ENCODE peak calls at places on chromosomes 6 and 20, in five cellular contexts. A is CD4-positive, alpha-beta memory T cell; E is Right ventricle myocardium superior; D is progenitor cell of endocrine pancreas; B is activated CD4-positive, alpha-beta T cell treated with anti-CD3 and anti-CD28 coated beads, Interleukin-2, amount 50 U/mL, for 48 hours. X is an unnamed sample.

GRCh38 chr20:41249371-41249770 is 68.2 kb downstream of the ZHX3 start:
- DNase-seq in A (no peak), E (peak; percentile 84), D (no peak), B (no peak), X (no peak)

GRCh38 chr20:37317316-37317715 is 27.9 kb downstream of the MANBAL start:
- DNase-seq in B (no peak), E (no peak), D (no peak), A (no peak), X (no peak)

GRCh38 chr6:26017567-26017966 is 55.0 kb downstream of the TRIM38 start:
- DNase-seq in A (peak; percentile 78), E (peak; percentile 74), B (peak; percentile 88), D (no peak), X (peak; percentile 86)

GRCh38 chr6:18101271-18101670 is 21.2 kb downstream of the NHLRC1 start:
- DNase-seq in A (no peak), E (no peak), B (no peak), D (no peak), X (no peak)

GRCh38 chr6:24401458-24401857 is 1.3 kb upstream of the MRS2 start:
- DNase-seq in E (no peak), B (no peak), D (no peak), A (no peak), X (no peak)

GRCh38 chr6:148273962-148274752 is 68.5 kb upstream of the SASH1 start:
- DNase-seq in A (no peak), D (no peak), B (no peak), E (no peak), X (no peak)

GRCh38 chr6:137731600-137731959 is 135.5 kb upstream of the TNFAIP3 start:
- DNase-seq in E (no peak), D (no peak), A (no peak), B (no peak), X (no peak)

GRCh38 chr6:151071295-151071694 is 168.5 kb upstream of the AKAP12 start:
- DNase-seq in E (peak; percentile 70), B (no peak), A (no peak), D (no peak), X (no peak)

GRCh38 chr20:23205656-23206055 is 119.5 kb upstream of the CD93 start:
- DNase-seq in B (no peak), D (no peak), E (peak; percentile 90), A (no peak), X (no peak)

GRCh38 chr20:51667002-51667408 is 101.2 kb downstream of the ATP9A start:
- DNase-seq in B (no peak), D (no peak), E (no peak), A (no peak), X (no peak)

GRCh38 chr6:76441850-76442249 is 369.4 kb upstream of the IMPG1 start:
- DNase-seq in E (no peak), A (no peak), B (no peak), D (no peak), X (no peak)

GRCh38 chr20:10321138-10321717 is 102.6 kb downstream of the SNAP25 start:
- DNase-seq in D (no peak), B (no peak), A (no peak), E (no peak), X (no peak)

GRCh38 chr6:26594730-26595632 is 1.8 kb upstream of the ABT1 start:
- DNase-seq in D (no peak), E (no peak), B (peak; percentile 77), A (no peak), X (peak; percentile 58)

GRCh38 chr6:41073968-41074691 is 1.4 kb downstream of the NFYA start:
- DNase-seq in E (no peak), B (no peak), D (no peak), A (peak; percentile 31), X (no peak)

GRCh38 chr6:132007474-132008190 is 56.5 kb upstream of the CCN2 start:
- DNase-seq in D (no peak), B (no peak), A (no peak), E (no peak), X (no peak)

GRCh38 chr6:33610057-33610456 is 11.1 kb upstream of the ITPR3 start:
- DNase-seq in A (no peak), D (no peak), E (no peak), B (no peak), X (no peak)

GRCh38 chr6:107657755-107658461 is 166.2 kb downstream of the SCML4 start:
- DNase-seq in D (no peak), E (peak; percentile 55), B (peak; percentile 70), A (peak; percentile 43), X (peak; percentile 44)

GRCh38 chr20:43916875-43917371 is 2.3 kb downstream of the TOX2 start:
- DNase-seq in A (no peak), E (no peak), D (no peak), B (no peak), X (no peak)

GRCh38 chr20:24470782-24471582 is 1.6 kb downstream of the SYNDIG1 start:
- DNase-seq in E (no peak), A (no peak), D (no peak), B (no peak), X (no peak)

GRCh38 chr20:14406495-14406894 is 69.1 kb upstream of the FLRT3 start:
- DNase-seq in B (no peak), E (no peak), D (no peak), A (no peak), X (no peak)

GRCh38 chr6:105817370-105817769 is 268.8 kb upstream of the PRDM1 start:
- DNase-seq in D (no peak), E (no peak), B (no peak), A (no peak), X (no peak)

GRCh38 chr6:69090132-69090531 is 455.1 kb downstream of the ADGRB3 start:
- DNase-seq in D (no peak), B (no peak), A (no peak), E (no peak), X (no peak)

GRCh38 chr20:32445539-32446273 is 87.6 kb downstream of the ASXL1 start:
- DNase-seq in B (no peak), E (no peak), D (no peak), A (no peak), X (no peak)

GRCh38 chr6:111418971-111419693 is 63.9 kb downstream of the REV3L start:
- DNase-seq in E (no peak), D (no peak), A (no peak), B (no peak), X (no peak)

GRCh38 chr6:12436224-12436623 is 146.1 kb downstream of the EDN1 start:
- DNase-seq in B (no peak), A (no peak), D (no peak), E (no peak), X (no peak)

GRCh38 chr20:53344891-53345290 is 248.7 kb downstream of the ZNF217 start:
- DNase-seq in A (no peak), D (no peak), B (no peak), E (no peak), X (no peak)

GRCh38 chr6:143596857-143597256 is 80.9 kb upstream of the PHACTR2 start:
- DNase-seq in B (no peak), A (no peak), E (peak; percentile 80), D (no peak), X (no peak)

GRCh38 chr6:131678401-131678800 is 22.8 kb downstream of the OR2A4 start:
- DNase-seq in D (no peak), B (no peak), E (no peak), A (no peak), X (no peak)

GRCh38 chr6:160510199-160510598 is 153.9 kb downstream of the LPA start:
- DNase-seq in A (no peak), B (no peak), D (no peak), E (no peak), X (no peak)

GRCh38 chr6:36592221-36592655 is 1.9 kb upstream of the SRSF3 start:
- DNase-seq in B (no peak), D (no peak), A (no peak), E (no peak), X (no peak)

GRCh38 chr6:149032599-149033405 is 284.7 kb upstream of the TAB2 start:
- DNase-seq in E (no peak), D (no peak), B (peak; percentile 75), A (no peak), X (peak; percentile 83)

GRCh38 chr20:57508381-57508780 is 16.6 kb downstream of the CTCFL start:
- DNase-seq in A (no peak), E (no peak), D (no peak), B (no peak), X (no peak)

GRCh38 chr20:45363611-45364492 is 896 bp downstream of the SYS1 start:
- DNase-seq in D (no peak), E (no peak), A (no peak), B (no peak), X (no peak)

GRCh38 chr6:140071601-140072062 is 697.2 kb upstream of the CITED2 start:
- DNase-seq in B (no peak), E (no peak), D (no peak), A (no peak), X (no peak)

GRCh38 chr20:10877345-10877744 is 203.5 kb upstream of the JAG1 start:
- DNase-seq in E (peak; percentile 88), B (no peak), A (no peak), D (no peak), X (no peak)

GRCh38 chr6:31971279-31971992 is 502 bp downstream of the DXO start:
- DNase-seq in D (no peak), E (no peak), A (no peak), B (no peak), X (no peak)

GRCh38 chr6:2429460-2429859 is 184.1 kb upstream of the GMDS start:
- DNase-seq in D (no peak), A (no peak), E (no peak), B (no peak), X (no peak)

GRCh38 chr6:111564482-111564945 is 41.2 kb downstream of the TRAF3IP2 start:
- DNase-seq in B (peak; percentile 25), D (no peak), A (no peak), E (no peak), X (no peak)

GRCh38 chr20:16216227-16217210 is 356.7 kb downstream of the KIF16B start:
- DNase-seq in B (no peak), D (no peak), A (no peak), E (no peak), X (no peak)

GRCh38 chr6:40912158-40912946 is 126.7 kb downstream of the UNC5CL start:
- DNase-seq in D (no peak), B (peak; percentile 24), A (no peak), E (peak; percentile 50), X (peak; percentile 7)